ENCODE peak calls at places on chromosome 20, in four cellular contexts. K is HepG2, P is K562, U is H1. Z is an unnamed sample.

GRCh38 chr20:56506103-56506502 is 18.4 kb upstream of the FAM209A start:
- DNase-seq in K (no peak), U (no peak), P (no peak), Z (no peak)

GRCh38 chr20:14582855-14583254 is 245.4 kb upstream of the FLRT3 start:
- DNase-seq in K (no peak), U (no peak), P (no peak), Z (no peak)

GRCh38 chr20:11103866-11104265 is 430.1 kb upstream of the JAG1 start:
- DNase-seq in P (no peak), K (no peak), U (no peak), Z (no peak)

GRCh38 chr20:21715193-21715881 is 9.9 kb downstream of the PAX1 start:
- DNase-seq in P (no peak), U (no peak), K (no peak), Z (no peak)

GRCh38 chr20:2204021-2204420 is 91.8 kb upstream of the TGM3 start:
- DNase-seq in K (no peak), P (no peak), U (no peak), Z (no peak)

GRCh38 chr20:3164763-3165410 is 5.2 kb upstream of the FASTKD5 start:
- DNase-seq in P (no peak), K (no peak), U (no peak), Z (no peak)

GRCh38 chr20:1973921-1974440 is 19.9 kb downstream of the PDYN start:
- DNase-seq in U (no peak), P (no peak), K (no peak), Z (no peak)

GRCh38 chr20:61628480-61628879 is 376.4 kb downstream of the CDH4 start:
- DNase-seq in K (no peak), U (no peak), P (no peak), Z (no peak)

GRCh38 chr20:64078934-64079272 is 415 bp downstream of the RGS19 start:
- DNase-seq in U (no peak), P (no peak), K (no peak), Z (no peak)

GRCh38 chr20:49517509-49518100 is 35.1 kb upstream of the KCNB1 start:
- DNase-seq in P (no peak), U (no peak), K (no peak), Z (no peak)

GRCh38 chr20:61297981-61298380 is 45.9 kb downstream of the CDH4 start:
- DNase-seq in U (no peak), P (peak; percentile 17), K (no peak), Z (no peak)

GRCh38 chr20:19552144-19552895 is 205.7 kb upstream of the RIN2 start:
- DNase-seq in P (no peak), K (peak; percentile 12), U (peak; percentile 44), Z (no peak)

GRCh38 chr20:568865-569415 is 25.4 kb upstream of the CSNK2A1 start:
- DNase-seq in K (no peak), U (no peak), P (no peak), Z (no peak)

GRCh38 chr20:49505518-49505917 is 23.1 kb upstream of the KCNB1 start:
- DNase-seq in U (no peak), P (no peak), K (no peak), Z (no peak)

GRCh38 chr20:33796907-33797544 is 14.1 kb upstream of the CHMP4B start:
- DNase-seq in U (no peak), K (peak; percentile 55), P (no peak), Z (no peak)

GRCh38 chr20:33791959-33792597 is 19.1 kb upstream of the CHMP4B start:
- DNase-seq in K (peak; percentile 61), P (peak; percentile 73), U (peak; percentile 31), Z (peak; percentile 56)

GRCh38 chr20:33793011-33793931 is 17.9 kb upstream of the CHMP4B start:
- DNase-seq in U (no peak), K (peak; percentile 40), P (no peak), Z (no peak)

GRCh38 chr20:33798444-33798843 is 12.7 kb upstream of the CHMP4B start:
- DNase-seq in P (no peak), K (no peak), U (no peak), Z (no peak)

DNA sequence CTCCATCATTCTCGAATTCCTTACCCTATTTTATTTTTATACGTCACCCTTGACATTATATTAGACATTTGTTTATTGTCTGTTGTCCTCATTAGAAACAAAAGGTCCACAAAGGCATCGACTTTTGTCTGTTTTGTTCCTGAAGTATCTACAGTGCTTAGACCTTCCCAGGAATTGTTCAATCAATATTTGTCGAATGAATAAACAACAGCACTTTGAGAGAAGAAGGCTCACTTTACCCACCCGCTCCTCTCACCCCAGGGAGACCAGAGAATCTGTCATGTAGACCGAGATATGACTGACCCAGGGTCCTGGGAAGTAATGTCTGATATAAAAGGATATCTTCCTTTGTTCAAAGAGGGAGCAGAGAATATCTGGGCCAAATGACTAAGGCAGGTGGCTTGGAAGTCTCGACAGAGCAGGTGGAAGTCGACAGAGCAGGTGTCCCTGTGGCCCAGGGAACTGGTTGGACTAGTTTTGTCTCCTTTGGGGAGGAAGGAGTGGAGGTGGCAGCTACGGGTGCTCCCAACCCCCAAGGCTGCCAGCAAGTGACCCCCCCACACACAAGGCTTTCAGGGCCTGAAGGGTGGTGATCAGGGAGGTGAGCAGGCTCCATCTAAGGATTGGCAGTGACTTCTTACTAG is 14.8 kb upstream of the CHMP4B start:
- DNase-seq in K (no peak), P (no peak), U (no peak), Z (no peak)
- TF ChIP-seq POLR2AphosphoS5 in K (no peak), P (no peak), U (no peak), Z (no peak)

GRCh38 chr20:44837949-44838348 is 27.6 kb upstream of the RIMS4 start:
- DNase-seq in K (no peak), P (no peak), U (no peak), Z (no peak)
- TF ChIP-seq TAF1 in K (no peak), P (no peak), U (no peak), Z (no peak)

GRCh38 chr20:35453647-35454046 is 1.8 kb upstream of the CEP250 start:
- DNase-seq in U (no peak), K (no peak), P (no peak), Z (no peak)

GRCh38 chr20:35451295-35451694 is 4.1 kb upstream of the CEP250 start:
- DNase-seq in P (no peak), U (no peak), K (no peak), Z (no peak)

GRCh38 chr20:35458388-35458787 is 3.0 kb downstream of the CEP250 start:
- DNase-seq in U (no peak), P (no peak), K (no peak), Z (no peak)

DNA sequence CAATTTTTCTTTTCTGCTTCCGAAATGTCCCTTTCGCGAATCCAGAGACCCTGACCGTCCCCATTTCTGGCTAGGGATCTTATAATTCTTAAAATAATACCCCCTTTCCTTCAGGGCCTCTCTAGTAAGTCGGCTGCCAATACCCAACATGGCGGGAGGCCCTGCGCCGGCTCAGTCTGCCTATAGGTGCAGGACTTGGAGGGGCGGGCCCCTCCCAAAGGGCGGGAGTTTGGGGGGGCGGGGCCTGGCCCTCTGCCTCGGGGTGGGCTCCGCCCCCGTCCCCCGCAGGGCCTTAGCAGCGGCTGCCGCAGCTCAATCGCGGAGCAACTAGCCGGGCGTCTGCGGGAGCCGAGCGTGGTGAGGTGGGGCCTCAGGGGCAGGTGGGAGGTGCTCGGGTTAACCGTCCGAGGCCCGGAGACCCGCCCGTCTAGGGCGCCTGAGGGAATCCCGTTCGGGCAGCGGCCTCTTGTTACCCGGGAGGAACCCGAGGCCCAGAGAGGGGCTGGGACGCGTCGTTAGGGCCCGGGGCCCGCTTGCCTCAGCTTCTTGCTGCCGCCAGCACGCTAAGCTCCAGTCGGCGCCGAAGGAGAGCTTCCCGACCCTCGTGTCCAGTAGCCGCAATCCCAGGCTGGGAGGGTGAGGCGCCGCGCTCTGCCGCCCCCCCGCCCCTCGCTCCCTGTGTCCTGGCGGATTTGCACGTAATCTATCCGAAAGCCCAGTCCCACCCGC is at the start of gene CEP250:
- DNase-seq in U (peak; percentile 96), K (peak; percentile 98), P (peak; percentile 98), Z (peak; percentile 92)
- TF ChIP-seq POLR2A in U (peak; percentile 65), K (peak; percentile 86), P (peak; percentile 80), Z (peak; percentile 35)

GRCh38 chr20:36463212-36464061 is 77.9 kb upstream of the MYL9 start:
- DNase-seq in U (no peak), P (no peak), K (no peak), Z (no peak)
- TF ChIP-seq POLR2AphosphoS5 in U (no peak), P (no peak), K (no peak), Z (no peak)

GRCh38 chr20:25467441-25467840 is 60.0 kb downstream of the GINS1 start:
- DNase-seq in U (no peak), P (no peak), K (no peak), Z (no peak)

GRCh38 chr20:25468126-25469075 is 60.9 kb downstream of the GINS1 start:
- DNase-seq in K (no peak), P (no peak), U (no peak), Z (no peak)

GRCh38 chr20:25471020-25471419 is 63.5 kb downstream of the GINS1 start:
- DNase-seq in P (no peak), U (no peak), K (no peak), Z (no peak)

GRCh38 chr20:25469558-25469957 is 62.1 kb downstream of the GINS1 start:
- DNase-seq in U (no peak), P (peak; percentile 23), K (no peak), Z (no peak)

GRCh38 chr20:25470045-25470444 is 62.6 kb downstream of the GINS1 start:
- DNase-seq in K (peak; percentile 57), U (peak; percentile 56), P (peak; percentile 64), Z (peak; percentile 45)
- TF ChIP-seq TAF1 in K (no peak), U (no peak), P (no peak), Z (no peak)

DNA sequence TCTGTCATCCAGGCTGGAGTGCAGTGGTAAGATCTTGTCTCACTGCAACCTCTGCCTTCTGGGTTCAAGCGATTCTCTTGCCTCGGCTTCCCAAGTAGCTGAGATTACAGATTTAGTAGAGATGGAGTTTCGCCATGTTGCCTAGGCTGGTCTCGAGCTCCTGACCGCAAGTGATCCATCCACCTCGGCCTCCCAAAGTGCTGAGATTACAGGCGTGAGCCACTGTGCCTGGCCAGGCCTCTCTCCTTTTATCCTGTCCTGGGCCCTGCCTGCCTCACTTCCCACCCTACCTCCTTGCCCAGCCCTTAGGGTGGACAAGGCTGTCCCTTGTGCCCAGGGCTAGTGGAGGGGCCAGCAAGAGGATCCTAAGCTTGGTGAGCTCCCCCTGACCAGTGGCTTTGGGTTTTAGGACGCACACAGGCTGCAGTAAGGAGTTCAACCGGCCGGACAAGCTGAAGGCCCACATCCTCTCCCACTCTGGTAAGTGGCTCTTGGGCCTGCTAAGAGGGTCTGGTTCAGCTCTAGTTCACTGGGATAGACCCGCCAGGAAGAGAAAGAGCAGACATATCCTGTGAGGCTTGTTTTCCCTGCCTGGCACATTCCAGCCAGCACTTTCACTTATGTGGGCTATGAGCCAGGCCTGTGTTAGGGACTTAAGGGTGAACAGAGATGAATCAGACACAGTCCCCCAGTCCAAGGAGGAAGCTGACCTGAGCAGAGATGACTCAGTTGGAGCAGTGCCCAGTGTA is 21.9 kb upstream of the CHMP4B start:
- DNase-seq in U (no peak), P (no peak), K (peak; percentile 83), Z (no peak)
- TF ChIP-seq POLR2A in U (no peak), P (no peak), K (no peak), Z (no peak)